ENCODE peak calls at places on chromosomes 13 and 19, in four cellular contexts. X is endodermal cell; G is stimulated activated CD8-positive, alpha-beta memory T cell treated with anti-CD3 and anti-CD28 coated beads, Interleukin-2, amount 100 ng/mL, for 1 hour; O is heart right ventricle. F is an unnamed sample.

GRCh38 chr13:49791753-49792549 is 531 bp downstream of the KPNA3 start:
- DNase-seq in X (peak), G (peak), O (peak), F (no peak)

GRCh38 chr13:27673911-27674310 is 52.2 kb downstream of the POLR1D start:
- DNase-seq in X (no peak), G (no peak), O (no peak), F (no peak)

GRCh38 chr13:37869756-37870488 is at the start of gene TRPC4:
- DNase-seq in X (peak), G (no peak), O (peak), F (no peak)

GRCh38 chr13:113365551-113365971 is 1.6 kb upstream of the GRTP1 start:
- DNase-seq in X (no peak), G (no peak), O (no peak), F (no peak)

GRCh38 chr19:33110201-33110910 is 21.6 kb upstream of the WDR88 start:
- DNase-seq in X (no peak), G (no peak), O (no peak), F (no peak)

GRCh38 chr19:19485161-19485997 is 30.0 kb downstream of the TSSK6 start:
- DNase-seq in X (no peak), G (no peak), O (no peak), F (no peak)

GRCh38 chr13:29472317-29472961 is 123.0 kb downstream of the SLC7A1 start:
- DNase-seq in X (peak), G (no peak), O (no peak), F (no peak)

GRCh38 chr13:59337070-59337469 is 826.7 kb downstream of the DIAPH3 start:
- DNase-seq in X (no peak), G (no peak), O (no peak), F (no peak)

GRCh38 chr13:101139076-101139475 is 277.2 kb downstream of the NALCN start:
- DNase-seq in X (no peak), G (no peak), O (no peak), F (no peak)

GRCh38 chr13:19634129-19634740 is 776 bp downstream of the MPHOSPH8 start:
- DNase-seq in X (peak), G (no peak), O (no peak), F (no peak)

GRCh38 chr19:51342631-51343569 is 961 bp upstream of the VSIG10L start:
- DNase-seq in X (peak), G (no peak), O (no peak), F (no peak)

GRCh38 chr13:23600534-23600933 is 30.3 kb downstream of the TNFRSF19 start:
- DNase-seq in X (no peak), G (no peak), O (no peak), F (no peak)

GRCh38 chr13:31674056-31674455 is 65.3 kb upstream of the RXFP2 start:
- DNase-seq in X (no peak), G (no peak), O (no peak), F (no peak)

GRCh38 chr13:100673831-100674362 is 698 bp downstream of the TMTC4 start:
- DNase-seq in X (peak), G (peak), O (peak), F (no peak)

GRCh38 chr13:37481005-37481857 is 117.3 kb downstream of the POSTN start:
- DNase-seq in X (no peak), G (no peak), O (no peak), F (no peak)

GRCh38 chr19:35266904-35267817 is 1.6 kb upstream of the USF2 start:
- DNase-seq in X (peak), G (no peak), O (peak), F (no peak)

GRCh38 chr13:73096173-73097117 is 37.6 kb downstream of the KLF5 start:
- DNase-seq in X (no peak), G (no peak), O (no peak), F (no peak)

GRCh38 chr19:39297931-39298634 is 1.9 kb downstream of the IFNL1 start:
- DNase-seq in X (no peak), G (peak), O (peak), F (no peak)

GRCh38 chr13:53012707-53013106 is 15.9 kb upstream of the OLFM4 start:
- DNase-seq in X (no peak), G (no peak), O (no peak), F (no peak)

GRCh38 chr13:103762523-103762922 is 696.3 kb upstream of the SLC10A2 start:
- DNase-seq in X (no peak), G (no peak), O (no peak), F (no peak)

GRCh38 chr13:107883561-107884175 is 331.7 kb downstream of the LIG4 start:
- DNase-seq in X (no peak), G (no peak), O (no peak), F (no peak)

GRCh38 chr13:102328909-102329308 is 72.9 kb downstream of the FGF14 start:
- DNase-seq in X (no peak), G (no peak), O (no peak), F (no peak)

GRCh38 chr13:30881191-30881651 is 24.9 kb upstream of the MEDAG start:
- DNase-seq in X (no peak), G (no peak), O (peak), F (no peak)

GRCh38 chr13:108915634-108916497 is 286.5 kb downstream of the MYO16 start:
- DNase-seq in X (peak), G (peak), O (peak), F (no peak)

GRCh38 chr19:40398417-40399056 is 8.6 kb upstream of the HIPK4 start:
- DNase-seq in X (peak), G (peak), O (no peak), F (peak)

GRCh38 chr19:8504171-8504570 is 1.7 kb upstream of the PRAM1 start:
- DNase-seq in X (no peak), G (no peak), O (no peak), F (no peak)

GRCh38 chr13:77810891-77811290 is 107.7 kb downstream of the EDNRB start:
- DNase-seq in X (no peak), G (no peak), O (no peak), F (no peak)

GRCh38 chr13:85657942-85658341 is 141.3 kb downstream of the SLITRK6 start:
- DNase-seq in X (no peak), G (no peak), O (no peak), F (no peak)

GRCh38 chr19:821228-821975 is at the start of gene PLPPR3:
- DNase-seq in X (peak), G (no peak), O (no peak), F (no peak)

GRCh38 chr13:76516013-76516412 is 370.2 kb downstream of the KCTD12 start:
- DNase-seq in X (no peak), G (no peak), O (no peak), F (no peak)

GRCh38 chr19:11418518-11419506 is at the start of gene RGL3:
- DNase-seq in X (peak), G (no peak), O (peak), F (no peak)

GRCh38 chr19:14102756-14103155 is 12.2 kb upstream of the SAMD1 start:
- DNase-seq in X (no peak), G (no peak), O (no peak), F (no peak)

GRCh38 chr19:42472402-42473147 is 29.8 kb upstream of the CXCL17 start:
- DNase-seq in X (no peak), G (no peak), O (no peak), F (no peak)

GRCh38 chr13:73662833-73663232 is 471.4 kb downstream of the KLF12 start:
- DNase-seq in X (no peak), G (no peak), O (no peak), F (no peak)

GRCh38 chr19:16548956-16549355 is 6.7 kb upstream of the CHERP start:
- DNase-seq in X (no peak), G (no peak), O (no peak), F (no peak)

GRCh38 chr13:93730780-93731179 is 504.2 kb downstream of the GPC6 start:
- DNase-seq in X (no peak), G (no peak), O (no peak), F (no peak)

GRCh38 chr19:39539165-39539518 is 819 bp downstream of the EID2 start:
- DNase-seq in X (no peak), G (no peak), O (no peak), F (no peak)

GRCh38 chr19:33426621-33427475 is 53.3 kb downstream of the CEBPG start:
- DNase-seq in X (no peak), G (no peak), O (no peak), F (no peak)

GRCh38 chr13:23411220-23411619 is 22.3 kb downstream of the SACS start:
- DNase-seq in X (no peak), G (no peak), O (no peak), F (no peak)